ENCODE peak calls at places on chromosomes 5 and 9, in ten cellular contexts. J, B, W, G, X, R, C, Q, H and Z are unnamed samples.

GRCh38 chr5:73019766-73020165 is 63.9 kb downstream of the FCHO2 start:
- DNase-seq in C (no peak), J (no peak), X (no peak), H (no peak), G (no peak), W (no peak), B (no peak), R (no peak), Q (no peak), Z (no peak)

GRCh38 chr5:105554613-105555169 is 1992.1 kb upstream of the NUDT12 start:
- DNase-seq in X (no peak), R (no peak), J (no peak), B (no peak), C (no peak), W (no peak), G (no peak), H (no peak), Q (no peak), Z (no peak)

GRCh38 chr9:123864291-123864690 is 65.6 kb downstream of the DENND1A start:
- DNase-seq in X (no peak), J (no peak), R (no peak), B (no peak), W (no peak), Q (no peak), H (no peak), G (no peak), C (no peak), Z (no peak)

GRCh38 chr9:27572918-27573698 is at the start of gene C9orf72:
- DNase-seq in Q (peak; percentile 95), C (peak; percentile 73), G (peak; percentile 94), B (peak; percentile 83), X (no peak), R (peak; percentile 89), J (no peak), H (no peak), W (peak; percentile 77), Z (peak; percentile 85)

GRCh38 chr5:39178856-39179255 is 40.5 kb downstream of the FYB1 start:
- DNase-seq in J (no peak), B (no peak), C (no peak), X (no peak), G (no peak), Q (no peak), H (no peak), W (no peak), R (no peak), Z (no peak)

GRCh38 chr9:88387035-88387732 is 1.1 kb upstream of the SPIN1 start:
- DNase-seq in B (peak; percentile 55), G (peak; percentile 46), X (peak; percentile 54), H (peak; percentile 23), Q (peak; percentile 83), J (no peak), R (no peak), C (no peak), W (no peak), Z (no peak)

GRCh38 chr5:143364061-143364460 is 39.4 kb downstream of the NR3C1 start:
- DNase-seq in Q (no peak), C (no peak), H (no peak), B (no peak), W (no peak), J (no peak), R (no peak), G (no peak), X (no peak), Z (no peak)

GRCh38 chr9:85942913-85943729 is 2.2 kb downstream of the NAA35 start:
- DNase-seq in B (no peak), J (no peak), X (no peak), Q (no peak), C (no peak), G (peak; percentile 7), W (no peak), R (no peak), H (no peak), Z (no peak)

GRCh38 chr5:126309860-126310259 is 113.3 kb upstream of the GRAMD2B start:
- DNase-seq in C (no peak), G (no peak), H (no peak), W (no peak), Q (no peak), R (no peak), J (no peak), X (no peak), B (no peak), Z (no peak)

GRCh38 chr5:103013933-103014552 is 105.9 kb downstream of the GIN1 start:
- DNase-seq in H (no peak), J (no peak), B (no peak), R (no peak), C (no peak), Q (no peak), X (no peak), W (no peak), G (no peak), Z (no peak)

GRCh38 chr5:83253731-83254130 is 176.4 kb downstream of the XRCC4 start:
- DNase-seq in H (no peak), Q (no peak), J (no peak), W (no peak), C (no peak), G (no peak), B (no peak), X (no peak), R (no peak), Z (no peak)

GRCh38 chr9:123637940-123638634 is 282.1 kb downstream of the CRB2 start:
- DNase-seq in G (peak; percentile 11), R (no peak), W (no peak), J (no peak), Q (no peak), H (no peak), B (no peak), C (no peak), X (no peak), Z (no peak)

GRCh38 chr5:174532453-174533126 is 191.8 kb upstream of the MSX2 start:
- DNase-seq in B (peak; percentile 58), G (peak; percentile 84), Q (peak; percentile 74), H (peak; percentile 91), C (peak; percentile 71), J (no peak), R (peak; percentile 55), W (peak; percentile 97), X (peak; percentile 94), Z (peak; percentile 84)

DNA sequence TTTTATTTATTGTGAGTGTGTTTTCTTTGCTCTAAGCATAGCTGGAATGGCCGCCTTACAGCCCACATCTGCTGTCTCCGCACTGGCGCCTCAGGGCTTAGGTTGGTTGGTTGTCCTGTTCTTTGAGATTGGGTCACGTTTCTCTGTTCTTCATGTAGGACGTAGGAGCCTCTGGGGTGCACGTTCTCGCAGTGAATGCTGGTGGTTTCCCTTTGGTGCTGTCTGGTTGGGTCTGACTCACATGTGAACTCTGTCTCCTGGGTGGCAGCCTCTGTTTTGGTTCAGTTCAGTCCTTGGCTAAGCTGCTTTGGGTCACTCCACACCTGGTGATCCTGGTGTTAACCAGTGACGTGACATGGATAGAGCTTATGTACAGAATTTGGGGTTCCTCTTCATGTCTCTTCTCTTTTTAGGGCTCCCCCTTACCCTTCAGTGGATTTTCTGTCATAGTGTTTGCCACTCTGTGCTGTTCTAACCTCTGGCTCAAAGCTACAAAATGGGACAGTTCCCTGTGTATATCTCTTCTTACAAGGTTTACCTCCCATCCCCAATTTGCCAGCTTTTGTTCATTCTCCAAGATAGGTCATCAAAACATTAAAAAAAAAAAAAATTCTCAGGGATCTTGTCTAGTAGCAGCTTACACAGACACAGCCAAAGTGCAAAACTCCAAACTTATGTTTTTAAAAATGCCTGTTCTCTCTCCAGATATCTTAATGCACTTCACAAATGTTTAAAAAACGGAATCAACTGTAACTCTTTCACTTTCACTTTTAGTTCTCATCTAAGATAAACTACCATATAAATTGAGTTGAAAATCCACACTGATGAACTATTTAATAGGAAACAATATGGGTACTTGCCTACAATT is 12.8 kb upstream of the LPCAT1 start:
- DNase-seq in Q (peak; percentile 46), W (no peak), H (no peak), B (no peak), G (no peak), X (no peak), J (no peak), R (peak; percentile 25), C (peak; percentile 38), Z (peak; percentile 60)
- TF ChIP-seq POLR2A in Q (no peak), W (no peak), H (no peak), B (no peak), G (no peak), X (no peak), J (no peak), R (no peak), C (no peak), Z (no peak)

GRCh38 chr5:75656311-75657003 is 45.2 kb downstream of the ANKDD1B start:
- DNase-seq in C (no peak), J (no peak), G (no peak), W (peak; percentile 53), R (no peak), Q (no peak), H (no peak), X (no peak), B (peak; percentile 28), Z (no peak)
- TF ChIP-seq POLR2A in C (no peak), J (no peak), G (no peak), W (peak; percentile 24), R (no peak), Q (no peak), H (no peak), X (peak; percentile 29), B (peak; percentile 40), Z (no peak)

GRCh38 chr5:172837640-172838039 is 3.6 kb downstream of the ERGIC1 start:
- DNase-seq in X (no peak), B (peak; percentile 81), J (no peak), Q (peak; percentile 87), C (peak; percentile 86), W (no peak), R (peak; percentile 68), G (no peak), H (no peak), Z (no peak)
- TF ChIP-seq POLR2A in X (no peak), B (peak; percentile 50), J (no peak), Q (no peak), C (no peak), W (no peak), R (no peak), G (no peak), H (no peak), Z (no peak)

GRCh38 chr5:179697108-179697507 is 1.7 kb upstream of the CANX start:
- DNase-seq in R (no peak), J (no peak), G (no peak), Q (no peak), C (no peak), X (no peak), W (no peak), B (no peak), H (no peak), Z (no peak)

GRCh38 chr5:179698935-179699639 is at the start of gene CANX:
- DNase-seq in G (no peak), H (no peak), X (no peak), Q (no peak), J (no peak), C (no peak), B (no peak), W (no peak), R (no peak), Z (no peak)

GRCh38 chr5:179700401-179700918 is 1.7 kb downstream of the CANX start:
- DNase-seq in X (no peak), C (no peak), G (peak; percentile 84), Q (no peak), B (no peak), H (no peak), J (no peak), W (no peak), R (no peak), Z (no peak)

GRCh38 chr5:179697993-179698934 is 503 bp upstream of the CANX start:
- DNase-seq in X (peak; percentile 99), R (peak; percentile 99), J (peak; percentile 98), B (peak; percentile 99), Q (peak; percentile 100), W (peak; percentile 99), G (peak; percentile 100), C (peak; percentile 100), H (peak; percentile 97), Z (peak; percentile 99)

GRCh38 chr5:179699640-179700298 is 1.0 kb downstream of the CANX start:
- DNase-seq in H (no peak), R (no peak), X (peak; percentile 29), J (no peak), B (peak; percentile 34), W (no peak), Q (no peak), C (no peak), G (peak; percentile 76), Z (peak; percentile 50)
- TF ChIP-seq POLR2A in H (no peak), R (no peak), X (no peak), J (no peak), B (no peak), W (no peak), Q (no peak), C (no peak), G (peak; percentile 44), Z (no peak)